ENCODE peak calls at places on chromosome 1, in ten cellular contexts. C is H54; H is NAMALWA; L is Panc1; K is NCI-H226; D is activated naive CD8-positive, alpha-beta T cell treated with anti-CD3 and anti-CD28 coated beads for 36 hours; V is CD4-positive, alpha-beta T cell; G is progenitor cell of endocrine pancreas; J is HL-60; I is GF-D8. N is an unnamed sample.

GRCh38 chr1:33298623-33299277 is 22.1 kb downstream of the A3GALT2 start:
- DNase-seq in C (peak), G (peak), V (peak), K (peak), I (no peak), L (peak), D (peak), J (peak), H (peak), N (no peak)

GRCh38 chr1:173914366-173914871 is 2.7 kb downstream of the SERPINC1 start:
- DNase-seq in J (peak), D (peak), H (peak), K (no peak), I (no peak), L (peak), G (no peak), C (peak), V (no peak), N (peak)

GRCh38 chr1:41868241-41868953 is 50.3 kb downstream of the HIVEP3 start:
- DNase-seq in L (no peak), H (peak), D (peak), V (no peak), I (no peak), J (no peak), C (no peak), K (no peak), G (no peak), N (no peak)

GRCh38 chr1:8789314-8790214 is 27.9 kb downstream of the RERE start:
- DNase-seq in V (no peak), I (no peak), C (no peak), G (peak), K (peak), H (no peak), J (no peak), D (no peak), L (no peak), N (no peak)

GRCh38 chr1:143735764-143736461 is 235.9 kb downstream of the FAM72C start:
- DNase-seq in H (no peak), V (no peak), L (no peak), I (no peak), D (no peak), G (no peak), K (no peak), C (no peak), J (no peak), N (no peak)

GRCh38 chr1:59705849-59706599 is 108.7 kb upstream of the HOOK1 start:
- DNase-seq in H (no peak), L (no peak), G (no peak), K (peak), I (no peak), D (no peak), V (no peak), C (no peak), J (no peak), N (no peak)

GRCh38 chr1:3170566-3171453 is 101.8 kb downstream of the PRDM16 start:
- DNase-seq in L (no peak), J (no peak), I (peak), D (no peak), H (peak), V (no peak), G (no peak), K (no peak), C (no peak), N (peak)

GRCh38 chr1:116754203-116754977 is at the start of gene CD2:
- DNase-seq in D (no peak), C (no peak), I (peak), V (peak), L (no peak), G (no peak), K (no peak), J (peak), H (no peak), N (no peak)

GRCh38 chr1:53643061-53643880 is 95.7 kb downstream of the GLIS1 start:
- DNase-seq in V (no peak), J (no peak), I (no peak), C (no peak), H (no peak), K (no peak), D (no peak), L (no peak), G (no peak), N (no peak)

GRCh38 chr1:212926364-212926757 is 24.0 kb upstream of the VASH2 start:
- DNase-seq in D (no peak), V (no peak), J (no peak), H (no peak), G (no peak), K (no peak), I (no peak), L (no peak), C (no peak), N (no peak)

GRCh38 chr1:59701376-59701775 is 113.4 kb upstream of the HOOK1 start:
- DNase-seq in K (peak), V (no peak), H (no peak), I (no peak), J (no peak), D (no peak), C (no peak), L (no peak), G (no peak), N (no peak)

GRCh38 chr1:202708456-202709275 is 1.6 kb downstream of the SYT2 start:
- DNase-seq in K (no peak), H (no peak), G (no peak), V (no peak), L (no peak), I (no peak), J (no peak), D (no peak), C (no peak), N (no peak)

N was measured in NCI-H446.